ENCODE peak calls at places on chromosomes 5 and 9, in eight cellular contexts. J is cardiac muscle cell; H is lung; R is MM.1S; S is left lung; P is GM23248; W is right cardiac atrium; Z is CD8-positive, alpha-beta memory T cell. F is an unnamed sample.

GRCh38 chr5:171137768-171138540 is 171.1 kb upstream of the TLX3 start:
- DNase-seq in J (no peak), H (no peak), R (no peak), S (no peak), P (peak; percentile 60), W (no peak), Z (no peak), F (no peak)

GRCh38 chr5:57816108-57816507 is 333.5 kb upstream of the ACTBL2 start:
- DNase-seq in J (no peak), H (no peak), R (no peak), S (no peak), P (peak; percentile 95), W (no peak), Z (no peak), F (no peak)

GRCh38 chr5:133763744-133764143 is 151.4 kb upstream of the FSTL4 start:
- DNase-seq in J (no peak), H (no peak), R (no peak), S (no peak), P (no peak), W (no peak), Z (no peak), F (no peak)

GRCh38 chr5:67257500-67257899 is 60.9 kb upstream of the CD180 start:
- DNase-seq in J (no peak), H (no peak), R (no peak), S (no peak), P (no peak), W (no peak), Z (no peak), F (no peak)

GRCh38 chr5:87385794-87386193 is 26.9 kb downstream of the CCNH start:
- DNase-seq in J (no peak), H (no peak), R (no peak), S (no peak), P (no peak), W (no peak), Z (no peak), F (no peak)

GRCh38 chr5:77935516-77936364 is 159.6 kb upstream of the TBCA start:
- DNase-seq in J (no peak), H (no peak), R (peak; percentile 50), S (no peak), P (peak; percentile 76), W (no peak), Z (no peak), F (no peak)

GRCh38 chr9:123360161-123361085 is 4.4 kb downstream of the CRB2 start:
- DNase-seq in J (peak; percentile 97), H (peak; percentile 44), R (peak; percentile 33), S (peak; percentile 47), P (no peak), W (peak; percentile 83), Z (no peak), F (no peak)

GRCh38 chr9:93096811-93097382 is 880 bp downstream of the CARD19 start:
- DNase-seq in J (no peak), H (no peak), R (peak; percentile 10), S (peak; percentile 41), P (peak; percentile 27), W (no peak), Z (no peak), F (no peak)

GRCh38 chr9:29958469-29958868 is 2385.2 kb upstream of the C9orf72 start:
- DNase-seq in J (no peak), H (no peak), R (no peak), S (no peak), P (no peak), W (no peak), Z (no peak), F (no peak)

GRCh38 chr5:157870837-157871834 is 12.2 kb upstream of the CLINT1 start:
- DNase-seq in J (no peak), H (no peak), R (no peak), S (no peak), P (peak; percentile 86), W (no peak), Z (no peak), F (no peak)

GRCh38 chr9:84874583-84874982 is 205.1 kb downstream of the NTRK2 start:
- DNase-seq in J (no peak), H (no peak), R (peak; percentile 61), S (no peak), P (peak; percentile 28), W (no peak), Z (no peak), F (no peak)

GRCh38 chr5:133409210-133409674 is 203.1 kb downstream of the FSTL4 start:
- DNase-seq in J (no peak), H (no peak), R (no peak), S (no peak), P (no peak), W (no peak), Z (no peak), F (no peak)

GRCh38 chr5:145887217-145887616 is 14.4 kb upstream of the GRXCR2 start:
- DNase-seq in J (no peak), H (no peak), R (no peak), S (no peak), P (no peak), W (no peak), Z (no peak), F (no peak)

GRCh38 chr5:129807162-129807814 is 59.4 kb downstream of the MINAR2 start:
- DNase-seq in J (no peak), H (no peak), R (no peak), S (no peak), P (no peak), W (no peak), Z (no peak), F (no peak)

GRCh38 chr9:134366223-134367031 is 40.2 kb downstream of the RXRA start:
- DNase-seq in J (no peak), H (peak; percentile 90), R (no peak), S (peak; percentile 93), P (peak; percentile 97), W (peak; percentile 96), Z (no peak), F (peak; percentile 97)

GRCh38 chr9:6215562-6215961 is at the start of gene IL33:
- DNase-seq in J (peak; percentile 15), H (no peak), R (no peak), S (no peak), P (peak; percentile 55), W (no peak), Z (no peak), F (no peak)

DNA sequence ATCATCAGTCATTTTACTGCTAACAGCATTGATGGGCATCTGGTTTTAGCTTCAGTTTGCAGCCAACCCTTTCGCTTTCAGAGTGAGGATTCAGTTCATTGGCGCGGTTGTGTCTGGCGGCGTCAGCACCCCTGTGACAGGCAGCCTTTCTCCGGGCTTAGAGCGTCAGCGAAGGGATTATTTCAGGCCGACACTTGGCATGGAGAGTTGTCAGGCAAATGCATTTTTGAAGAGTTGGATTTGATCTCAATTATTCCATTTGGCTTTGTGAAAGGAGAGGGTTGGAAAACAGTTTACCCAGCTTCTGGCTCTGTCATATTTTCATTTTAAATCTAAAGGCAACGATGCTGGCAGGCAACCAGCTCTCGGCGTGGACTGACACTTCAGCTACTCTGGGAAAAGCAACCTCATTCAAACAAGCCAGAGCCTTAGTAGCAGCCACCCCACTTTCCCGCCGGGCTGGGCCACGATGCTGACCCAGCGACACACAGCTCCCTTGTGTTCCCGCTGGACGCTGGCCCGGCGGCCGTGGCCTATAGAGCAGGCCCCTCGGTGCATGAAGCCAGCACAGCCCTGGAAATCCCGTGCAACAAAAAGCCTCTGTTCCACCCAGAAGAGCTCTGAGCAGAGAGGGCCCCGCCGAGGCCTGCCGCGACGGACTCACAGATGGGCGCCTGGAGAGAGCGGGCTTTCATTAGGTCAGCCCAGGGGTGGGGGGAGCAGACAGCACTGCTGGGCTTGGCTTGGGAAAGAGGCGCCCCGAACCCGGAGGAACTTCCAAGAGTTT is 28.9 kb upstream of the LPCAT1 start:
- DNase-seq in J (no peak), H (peak; percentile 53), R (peak; percentile 33), S (no peak), P (peak; percentile 70), W (peak; percentile 89), Z (no peak), F (peak; percentile 92)
- H3K27ac ChIP-seq in J (no peak overlapping the region), H (no peak overlapping the region), R (no peak overlapping the region), S (peak overlapping the region; percentile 63), P (no peak overlapping the region), W (no peak overlapping the region), Z (no peak overlapping the region), F (no peak overlapping the region)

DNA sequence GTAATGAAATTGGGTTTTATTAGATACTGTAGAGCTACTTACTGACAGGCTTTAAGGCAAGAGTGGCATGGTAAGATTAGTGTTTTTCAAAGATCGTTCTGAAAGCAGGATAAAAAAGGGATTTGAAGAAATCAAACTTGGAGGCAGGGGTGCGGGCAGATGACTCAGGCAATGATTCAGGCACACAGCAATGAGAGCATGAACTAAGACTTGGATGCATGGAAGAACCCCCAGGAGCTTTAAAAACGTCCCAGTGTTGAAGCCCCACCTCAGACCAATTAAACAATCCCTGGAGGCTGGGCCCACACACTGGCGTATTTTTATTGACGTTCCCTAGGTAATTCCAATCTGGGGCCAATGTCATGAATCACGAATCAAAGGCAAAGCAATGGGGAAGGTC is 102.5 kb downstream of the SREK1 start:
- DNase-seq in J (no peak), H (no peak), R (no peak), S (no peak), P (peak; percentile 80), W (no peak), Z (no peak), F (peak; percentile 21)
- H3K27ac ChIP-seq in J (no peak overlapping the region), H (no peak overlapping the region), R (no peak overlapping the region), S (no peak overlapping the region), P (peak overlapping the region; percentile 79), W (no peak overlapping the region), Z (no peak overlapping the region), F (no peak overlapping the region)

GRCh38 chr9:91211919-91212318 is 149.8 kb downstream of the AUH start:
- DNase-seq in J (no peak), H (no peak), R (no peak), S (no peak), P (peak; percentile 45), W (no peak), Z (no peak), F (no peak)

GRCh38 chr9:91214086-91214485 is 147.6 kb downstream of the AUH start:
- DNase-seq in J (no peak), H (no peak), R (no peak), S (no peak), P (peak; percentile 48), W (no peak), Z (no peak), F (no peak)

GRCh38 chr9:91211414-91211813 is 150.3 kb downstream of the AUH start:
- DNase-seq in J (no peak), H (no peak), R (no peak), S (no peak), P (no peak), W (no peak), Z (no peak), F (no peak)

GRCh38 chr9:91214867-91215266 is 146.9 kb downstream of the AUH start:
- DNase-seq in J (no peak), H (no peak), R (no peak), S (no peak), P (no peak), W (no peak), Z (no peak), F (no peak)

GRCh38 chr9:91212592-91213243 is 149.0 kb downstream of the AUH start:
- DNase-seq in J (no peak), H (no peak), R (no peak), S (no peak), P (no peak), W (no peak), Z (no peak), F (no peak)
- H3K27ac ChIP-seq in J (no peak overlapping the region), H (no peak overlapping the region), R (no peak overlapping the region), S (peak overlapping the region; percentile 20), P (no peak overlapping the region), W (no peak overlapping the region), Z (no peak overlapping the region), F (peak overlapping the region; percentile 53)

DNA sequence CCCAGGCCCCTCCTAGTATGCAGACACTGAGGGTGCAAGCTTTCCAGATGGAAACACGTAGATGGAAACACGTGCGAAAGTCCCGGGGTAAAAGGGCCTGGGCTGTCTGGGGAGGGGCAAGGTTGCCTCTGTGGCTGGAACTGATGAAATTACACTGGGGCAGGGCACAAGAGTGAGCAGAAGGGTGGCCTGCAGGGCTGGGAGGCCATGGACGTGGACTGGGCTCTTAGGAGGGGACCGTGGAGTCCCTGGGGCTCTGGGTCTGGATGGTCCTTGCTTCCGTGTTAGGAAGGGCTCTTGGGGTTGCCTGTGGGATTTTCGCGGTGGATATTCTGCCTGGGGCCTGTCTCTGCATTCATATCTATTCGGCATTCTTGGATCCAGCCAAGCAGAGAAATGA is 63.3 kb downstream of the IRX1 start:
- DNase-seq in J (no peak), H (no peak), R (no peak), S (no peak), P (no peak), W (no peak), Z (no peak), F (no peak)
- H3K27ac ChIP-seq in J (no peak overlapping the region), H (no peak overlapping the region), R (no peak overlapping the region), S (no peak overlapping the region), P (no peak overlapping the region), W (no peak overlapping the region), Z (no peak overlapping the region), F (no peak overlapping the region)

F was measured in esophagus muscularis mucosa.